ENCODE peak calls at places on chromosomes 12 and 14, in four cellular contexts. I is T-cell, O is SK-N-SH, P is neural crest cell. C is an unnamed sample.
A peak's percentile ranks its signal among the peaks of the same experiment; 100 is the strongest.

GRCh38 chr12:28578361-28578760 is 388.1 kb downstream of the CCDC91 start:
- DNase-seq in I (no peak), O (no peak), P (no peak), C (no peak)

GRCh38 chr14:94695231-94695630 is 74.7 kb downstream of the GSC start:
- DNase-seq in I (no peak), O (no peak), P (no peak), C (no peak)

GRCh38 chr14:67943947-67944346 is 124.4 kb downstream of the RAD51B start:
- DNase-seq in I (peak; percentile 21), O (peak; percentile 57), P (peak; percentile 73), C (peak; percentile 52)

GRCh38 chr14:32332415-32333116 is 3.5 kb downstream of the AKAP6 start:
- DNase-seq in I (no peak), O (no peak), P (no peak), C (no peak)

GRCh38 chr12:81759215-81759991 is at the start of gene PPFIA2:
- DNase-seq in I (no peak), O (peak; percentile 60), P (peak; percentile 14), C (no peak)

GRCh38 chr14:95871531-95871930 is 5.1 kb upstream of the TUNAR start:
- DNase-seq in I (no peak), O (no peak), P (no peak), C (no peak)

GRCh38 chr12:65156366-65156831 is 13.0 kb upstream of the LEMD3 start:
- DNase-seq in I (no peak), O (no peak), P (no peak), C (no peak)

GRCh38 chr14:100790785-100791667 is 34.9 kb upstream of the MEG3 start:
- DNase-seq in I (no peak), O (no peak), P (no peak), C (no peak)

C was measured in CD8-positive, alpha-beta memory T cell.